ENCODE peak calls at places on chromosomes 7 and 10, in four cellular contexts. Y is T-helper 1 cell; U is memory B cell; G is activated CD4-positive, CD25-positive, alpha-beta regulatory T cell. T is an unnamed sample.

GRCh38 chr10:46534828-46535524 is 21.5 kb downstream of the GPRIN2 start:
- DNase-seq in Y (no peak), G (no peak), U (no peak), T (no peak)

GRCh38 chr7:71077743-71078476 is 54.0 kb upstream of the GALNT17 start:
- DNase-seq in U (no peak), G (no peak), Y (no peak), T (no peak)

GRCh38 chr7:143519411-143520131 is 41.9 kb downstream of the TAS2R41 start:
- DNase-seq in G (no peak), U (no peak), Y (no peak), T (no peak)

GRCh38 chr7:128660596-128660995 is 11.5 kb upstream of the GARIN1A start:
- DNase-seq in Y (no peak), G (no peak), U (no peak), T (no peak)

GRCh38 chr10:95303950-95304349 is 13.1 kb upstream of the PDLIM1 start:
- DNase-seq in G (no peak), U (no peak), Y (no peak), T (no peak)

GRCh38 chr7:138027100-138027499 is 25.2 kb upstream of the CREB3L2 start:
- DNase-seq in G (no peak), U (no peak), Y (no peak), T (no peak)

GRCh38 chr7:84085147-84085546 is 109.4 kb downstream of the SEMA3A start:
- DNase-seq in U (no peak), G (no peak), Y (no peak), T (no peak)

GRCh38 chr7:44308741-44309270 is 16.6 kb downstream of the CAMK2B start:
- DNase-seq in Y (no peak), U (no peak), G (no peak), T (no peak)

GRCh38 chr7:134547738-134548054 is 1.2 kb upstream of the AKR1B15 start:
- DNase-seq in U (no peak), G (no peak), Y (no peak), T (peak; percentile 46)

GRCh38 chr10:13705526-13706169 is 118.9 kb downstream of the PRPF18 start:
- DNase-seq in G (no peak), U (no peak), Y (no peak), T (no peak)

GRCh38 chr10:97540669-97541500 is 31.7 kb upstream of the ANKRD2 start:
- DNase-seq in Y (no peak), U (no peak), G (no peak), T (no peak)

GRCh38 chr10:51029172-51029641 is 45.1 kb upstream of the PRKG1 start:
- DNase-seq in G (no peak), U (no peak), Y (no peak), T (no peak)

GRCh38 chr7:78014401-78014800 is 215.8 kb downstream of the PHTF2 start:
- DNase-seq in U (no peak), Y (no peak), G (no peak), T (no peak)

GRCh38 chr7:112533591-112533990 is 52.8 kb downstream of the LSMEM1 start:
- DNase-seq in G (no peak), U (no peak), Y (no peak), T (no peak)

GRCh38 chr10:128046156-128046933 is 79.9 kb downstream of the MKI67 start:
- DNase-seq in G (no peak), Y (no peak), U (no peak), T (no peak)

GRCh38 chr7:2242541-2243482 is 786 bp downstream of the NUDT1 start:
- DNase-seq in Y (peak; percentile 13), G (no peak), U (peak; percentile 23), T (no peak)

GRCh38 chr7:36810476-36810875 is 86.2 kb upstream of the AOAH start:
- DNase-seq in G (no peak), Y (no peak), U (no peak), T (no peak)

GRCh38 chr7:114334992-114335391 is 79.6 kb upstream of the FOXP2 start:
- DNase-seq in U (no peak), Y (no peak), G (no peak), T (no peak)

GRCh38 chr10:63409465-63410027 is 56.2 kb downstream of the JMJD1C start:
- DNase-seq in U (no peak), G (no peak), Y (no peak), T (no peak)

GRCh38 chr10:96833220-96834001 is 1.3 kb downstream of the LCOR start:
- DNase-seq in Y (peak; percentile 9), U (peak; percentile 9), G (no peak), T (no peak)

GRCh38 chr7:128137096-128137655 is 103.9 kb upstream of the LEP start:
- DNase-seq in Y (no peak), U (no peak), G (no peak), T (no peak)

GRCh38 chr7:29270579-29270978 is 76.0 kb downstream of the CHN2 start:
- DNase-seq in U (no peak), Y (no peak), G (no peak), T (no peak)

GRCh38 chr7:157035302-157035701 is 24.8 kb upstream of the MNX1 start:
- DNase-seq in U (no peak), G (no peak), Y (no peak), T (no peak)

GRCh38 chr10:70481831-70482530 is 3.4 kb downstream of the PALD1 start:
- DNase-seq in G (no peak), Y (no peak), U (no peak), T (no peak)

GRCh38 chr7:106345421-106346166 is 60.8 kb upstream of the NAMPT start:
- DNase-seq in U (no peak), G (no peak), Y (no peak), T (no peak)

GRCh38 chr7:12771378-12771877 is 84.0 kb downstream of the ARL4A start:
- DNase-seq in G (no peak), Y (no peak), U (no peak), T (no peak)

GRCh38 chr7:2651847-2652735 is 20.3 kb downstream of the TTYH3 start:
- DNase-seq in Y (no peak), G (no peak), U (no peak), T (no peak)

T was measured in GM19239.